ENCODE peak calls at places on chromosome 18, in five cellular contexts. D is HepG2; E is activated gamma-delta T cell treated with anti-CD3 and anti-CD28 coated beads, Interleukin-2, amount 50 U/mL, for 16 hours; G is NCI-H2081 treated with DMSO at 0.1 percent for 48 hours; O is activated naive CD4-positive, alpha-beta T cell treated with Interleukin-2 at 50 U/mL for 16 hours. T is an unnamed sample.
A peak's percentile ranks its signal among the peaks of the same experiment; 100 is the strongest.

GRCh38 chr18:47294801-47295200 is 43.3 kb upstream of the SKOR2 start:
- DNase-seq in D (no peak), E (no peak), G (no peak), O (no peak), T (no peak)

GRCh38 chr18:79496237-79496977 is 100.7 kb downstream of the NFATC1 start:
- DNase-seq in D (no peak), E (no peak), G (no peak), O (no peak), T (no peak)

GRCh38 chr18:2168022-2168421 is 403.3 kb downstream of the METTL4 start:
- DNase-seq in D (no peak), E (no peak), G (no peak), O (no peak), T (no peak)

GRCh38 chr18:79707239-79707638 is 27.6 kb downstream of the CTDP1 start:
- DNase-seq in D (no peak), E (no peak), G (no peak), O (no peak), T (no peak)

GRCh38 chr18:50973367-50974126 is 5.7 kb downstream of the ELAC1 start:
- DNase-seq in D (peak; percentile 90), E (no peak), G (no peak), O (no peak), T (no peak)

GRCh38 chr18:39596216-39596615 is 2030.6 kb upstream of the CELF4 start:
- DNase-seq in D (no peak), E (no peak), G (no peak), O (no peak), T (no peak)

GRCh38 chr18:13932285-13933025 is 17.1 kb upstream of the MC2R start:
- DNase-seq in D (no peak), E (no peak), G (no peak), O (no peak), T (no peak)

GRCh38 chr18:58456625-58457024 is 172.3 kb downstream of the ALPK2 start:
- DNase-seq in D (no peak), E (no peak), G (no peak), O (no peak), T (no peak)

GRCh38 chr18:46958209-46958608 is 40.8 kb downstream of the KATNAL2 start:
- DNase-seq in D (no peak), E (no peak), G (no peak), O (no peak), T (no peak)

GRCh38 chr18:46334200-46334553 is 230.0 kb downstream of the HAUS1 start:
- DNase-seq in D (no peak), E (no peak), G (no peak), O (no peak), T (no peak)

GRCh38 chr18:2874765-2875164 is 28.0 kb downstream of the EMILIN2 start:
- DNase-seq in D (no peak), E (no peak), G (no peak), O (no peak), T (no peak)

GRCh38 chr18:46333371-46334199 is 229.4 kb downstream of the HAUS1 start:
- DNase-seq in D (no peak), E (no peak), G (no peak), O (peak; percentile 24), T (no peak)

GRCh38 chr18:22168360-22168921 is 948 bp upstream of the GATA6 start:
- DNase-seq in D (peak; percentile 28), E (no peak), G (no peak), O (no peak), T (no peak)

GRCh38 chr18:24118750-24119577 is 19.9 kb upstream of the CABYR start:
- DNase-seq in D (peak; percentile 70), E (peak; percentile 69), G (peak; percentile 19), O (peak; percentile 79), T (peak; percentile 41)

GRCh38 chr18:24809173-24809955 is 348.9 kb downstream of the HRH4 start:
- DNase-seq in D (no peak), E (no peak), G (no peak), O (no peak), T (no peak)

GRCh38 chr18:59249186-59249774 is 24.0 kb downstream of the RAX start:
- DNase-seq in D (peak; percentile 58), E (no peak), G (peak; percentile 23), O (peak; percentile 26), T (no peak)

GRCh38 chr18:7459851-7460774 is 107.0 kb upstream of the PTPRM start:
- DNase-seq in D (peak; percentile 72), E (no peak), G (no peak), O (no peak), T (no peak)